ENCODE peak calls at places on chromosome 14, in seven cellular contexts. One of them, this sample, is unnamed.

GRCh38 chr14:91892918-91893527 is 25.7 kb upstream of the TC2N start:
- DNase-seq in kidney epithelial cell: no peak
- DNase-seq in upper lobe of left lung: no peak
- DNase-seq in Peyer's patch: no peak
- DNase-seq in fibroblast of mammary gland: no peak
- DNase-seq in A673: peak
- DNase-seq in lung: no peak
- DNase-seq in this sample: no peak

GRCh38 chr14:68705741-68706283 is 87.1 kb downstream of the ZFP36L1 start:
- DNase-seq in kidney epithelial cell: no peak
- DNase-seq in upper lobe of left lung: peak
- DNase-seq in Peyer's patch: peak
- DNase-seq in fibroblast of mammary gland: no peak
- DNase-seq in A673: no peak
- DNase-seq in lung: no peak
- DNase-seq in this sample: peak

GRCh38 chr14:54343276-54344121 is 53.3 kb upstream of the CDKN3 start:
- DNase-seq in kidney epithelial cell: no peak
- DNase-seq in upper lobe of left lung: peak
- DNase-seq in Peyer's patch: no peak
- DNase-seq in fibroblast of mammary gland: peak
- DNase-seq in A673: peak
- DNase-seq in lung: no peak
- DNase-seq in this sample: no peak

GRCh38 chr14:32607399-32607798 is 278.3 kb downstream of the AKAP6 start:
- DNase-seq in kidney epithelial cell: no peak
- DNase-seq in upper lobe of left lung: no peak
- DNase-seq in Peyer's patch: no peak
- DNase-seq in fibroblast of mammary gland: peak
- DNase-seq in A673: no peak
- DNase-seq in lung: no peak
- DNase-seq in this sample: no peak

GRCh38 chr14:51650721-51651387 is 856 bp upstream of the FRMD6 start:
- DNase-seq in kidney epithelial cell: no peak
- DNase-seq in upper lobe of left lung: no peak
- DNase-seq in Peyer's patch: no peak
- DNase-seq in fibroblast of mammary gland: peak
- DNase-seq in A673: no peak
- DNase-seq in lung: no peak
- DNase-seq in this sample: no peak

GRCh38 chr14:79424462-79424861 is 786.8 kb downstream of the DIO2 start:
- DNase-seq in kidney epithelial cell: no peak
- DNase-seq in upper lobe of left lung: no peak
- DNase-seq in Peyer's patch: no peak
- DNase-seq in fibroblast of mammary gland: peak
- DNase-seq in A673: no peak
- DNase-seq in lung: no peak
- DNase-seq in this sample: no peak

GRCh38 chr14:51784466-51784865 is 75.9 kb upstream of the GNG2 start:
- DNase-seq in kidney epithelial cell: no peak
- DNase-seq in upper lobe of left lung: no peak
- DNase-seq in Peyer's patch: no peak
- DNase-seq in fibroblast of mammary gland: no peak
- DNase-seq in A673: no peak
- DNase-seq in lung: no peak
- DNase-seq in this sample: no peak

GRCh38 chr14:101474563-101475467 is 86.5 kb upstream of the DIO3 start:
- DNase-seq in kidney epithelial cell: no peak
- DNase-seq in upper lobe of left lung: no peak
- DNase-seq in Peyer's patch: peak
- DNase-seq in fibroblast of mammary gland: no peak
- DNase-seq in A673: no peak
- DNase-seq in lung: no peak
- DNase-seq in this sample: peak

GRCh38 chr14:32259368-32260013 is 56.4 kb upstream of the RNU6-8 start:
- DNase-seq in kidney epithelial cell: peak
- DNase-seq in upper lobe of left lung: no peak
- DNase-seq in Peyer's patch: no peak
- DNase-seq in fibroblast of mammary gland: peak
- DNase-seq in A673: peak
- DNase-seq in lung: no peak
- DNase-seq in this sample: no peak

GRCh38 chr14:76780058-76780345 is 18.7 kb downstream of the VASH1 start:
- DNase-seq in kidney epithelial cell: no peak
- DNase-seq in upper lobe of left lung: no peak
- DNase-seq in Peyer's patch: no peak
- DNase-seq in fibroblast of mammary gland: no peak
- DNase-seq in A673: no peak
- DNase-seq in lung: no peak
- DNase-seq in this sample: no peak

GRCh38 chr14:96423446-96424103 is 31.6 kb downstream of the AK7 start:
- DNase-seq in kidney epithelial cell: no peak
- DNase-seq in upper lobe of left lung: no peak
- DNase-seq in Peyer's patch: no peak
- DNase-seq in fibroblast of mammary gland: no peak
- DNase-seq in A673: no peak
- DNase-seq in lung: no peak
- DNase-seq in this sample: no peak
- H3K4me3 ChIP-seq in kidney epithelial cell: peak
- H3K4me3 ChIP-seq in upper lobe of left lung: peak
- H3K4me3 ChIP-seq in Peyer's patch: peak
- H3K4me3 ChIP-seq in fibroblast of mammary gland: peak
- H3K4me3 ChIP-seq in A673: peak
- H3K4me3 ChIP-seq in lung: no peak
- H3K4me3 ChIP-seq in this sample: peak

GRCh38 chr14:60488175-60488574 is 2.3 kb upstream of the C14orf39 start:
- DNase-seq in kidney epithelial cell: no peak
- DNase-seq in upper lobe of left lung: no peak
- DNase-seq in Peyer's patch: no peak
- DNase-seq in fibroblast of mammary gland: no peak
- DNase-seq in A673: peak
- DNase-seq in lung: no peak
- DNase-seq in this sample: no peak
- TF ChIP-seq CTCF in kidney epithelial cell: no peak
- TF ChIP-seq CTCF in upper lobe of left lung: no peak
- TF ChIP-seq CTCF in Peyer's patch: no peak
- TF ChIP-seq CTCF in fibroblast of mammary gland: peak
- TF ChIP-seq CTCF in A673: peak
- TF ChIP-seq CTCF in lung: no peak
- TF ChIP-seq CTCF in this sample: peak

GRCh38 chr14:103388664-103389063 is 3.4 kb downstream of the MARK3 start:
- DNase-seq in kidney epithelial cell: no peak
- DNase-seq in upper lobe of left lung: no peak
- DNase-seq in Peyer's patch: no peak
- DNase-seq in fibroblast of mammary gland: no peak
- DNase-seq in A673: no peak
- DNase-seq in lung: no peak
- DNase-seq in this sample: no peak
- H3K4me3 ChIP-seq in kidney epithelial cell: no peak
- H3K4me3 ChIP-seq in upper lobe of left lung: no peak
- H3K4me3 ChIP-seq in Peyer's patch: no peak
- H3K4me3 ChIP-seq in fibroblast of mammary gland: no peak
- H3K4me3 ChIP-seq in A673: no peak
- H3K4me3 ChIP-seq in lung: no peak
- H3K4me3 ChIP-seq in this sample: no peak

DNA sequence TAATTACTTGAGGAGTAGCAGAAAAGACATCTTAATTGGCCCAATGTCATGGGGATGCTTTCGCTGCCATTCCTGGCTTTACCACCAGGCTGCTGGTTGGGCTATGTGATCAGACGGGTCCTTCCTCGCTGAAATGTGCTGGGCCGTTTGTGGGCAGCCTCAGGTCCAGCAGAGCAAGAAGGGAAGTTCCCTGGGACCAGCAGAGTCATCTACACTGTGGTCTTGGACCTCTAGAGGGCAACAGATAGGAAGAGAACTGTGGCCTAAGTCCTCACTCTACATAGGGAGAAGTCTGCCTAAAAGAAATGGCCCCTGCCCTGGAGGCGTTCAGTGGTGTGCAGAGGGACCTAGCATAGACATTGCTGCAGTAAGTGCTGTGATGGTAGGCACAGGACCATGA is 10.9 kb downstream of the EVL start:
- DNase-seq in kidney epithelial cell: no peak
- DNase-seq in upper lobe of left lung: peak
- DNase-seq in Peyer's patch: no peak
- DNase-seq in fibroblast of mammary gland: peak
- DNase-seq in A673: peak
- DNase-seq in lung: no peak
- DNase-seq in this sample: no peak
- TF ChIP-seq CTCF in kidney epithelial cell: peak
- TF ChIP-seq CTCF in upper lobe of left lung: peak
- TF ChIP-seq CTCF in Peyer's patch: no peak
- TF ChIP-seq CTCF in fibroblast of mammary gland: peak
- TF ChIP-seq CTCF in A673: peak
- TF ChIP-seq CTCF in lung: no peak
- TF ChIP-seq CTCF in this sample: peak

GRCh38 chr14:105878554-105878953 is 352.2 kb downstream of the TMEM121 start:
- DNase-seq in kidney epithelial cell: no peak
- DNase-seq in upper lobe of left lung: no peak
- DNase-seq in Peyer's patch: no peak
- DNase-seq in fibroblast of mammary gland: no peak
- DNase-seq in A673: no peak
- DNase-seq in lung: no peak
- DNase-seq in this sample: no peak

GRCh38 chr14:105879503-105879866 is 353.1 kb downstream of the TMEM121 start:
- DNase-seq in kidney epithelial cell: no peak
- DNase-seq in upper lobe of left lung: peak
- DNase-seq in Peyer's patch: no peak
- DNase-seq in fibroblast of mammary gland: no peak
- DNase-seq in A673: no peak
- DNase-seq in lung: no peak
- DNase-seq in this sample: peak

GRCh38 chr14:105880616-105881015 is 354.2 kb downstream of the TMEM121 start:
- DNase-seq in kidney epithelial cell: no peak
- DNase-seq in upper lobe of left lung: peak
- DNase-seq in Peyer's patch: peak
- DNase-seq in fibroblast of mammary gland: no peak
- DNase-seq in A673: no peak
- DNase-seq in lung: no peak
- DNase-seq in this sample: peak

GRCh38 chr14:105881021-105881930 is 354.9 kb downstream of the TMEM121 start:
- DNase-seq in kidney epithelial cell: no peak
- DNase-seq in upper lobe of left lung: peak
- DNase-seq in Peyer's patch: peak
- DNase-seq in fibroblast of mammary gland: no peak
- DNase-seq in A673: no peak
- DNase-seq in lung: no peak
- DNase-seq in this sample: peak

DNA sequence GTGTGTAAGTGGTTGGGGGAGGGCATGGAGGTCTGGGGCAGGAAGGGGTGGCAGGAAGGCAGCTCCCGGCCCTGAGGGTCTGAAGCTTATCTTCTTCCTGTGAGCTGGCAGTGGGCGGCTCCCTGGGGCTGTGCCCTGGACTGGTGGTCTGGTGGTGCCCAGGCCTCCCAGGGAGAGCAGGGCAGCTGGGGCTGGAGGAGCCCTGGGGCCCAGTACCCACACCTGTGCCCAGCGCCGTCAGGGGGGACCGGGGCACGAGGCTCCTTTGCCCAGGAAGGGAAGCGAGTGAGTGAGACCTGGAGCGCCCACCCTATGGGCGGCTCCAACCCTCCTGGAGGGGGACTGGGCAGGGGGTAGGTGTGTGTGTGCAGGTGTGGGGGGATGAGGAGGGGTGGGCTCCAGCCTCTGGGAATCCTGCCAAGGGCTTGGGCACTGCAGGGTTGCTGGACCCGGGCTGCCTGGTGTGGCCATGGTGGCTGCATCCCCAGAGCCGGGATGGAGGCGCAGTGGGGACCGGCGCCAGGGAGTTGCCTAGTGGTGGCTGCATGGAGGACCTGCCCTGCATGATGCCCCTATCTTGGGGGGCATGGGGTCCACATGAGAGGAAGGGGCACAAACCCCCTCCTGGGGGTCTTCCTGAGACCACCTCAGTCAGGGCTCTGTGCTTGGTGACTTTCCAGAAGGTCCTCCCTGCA is 353.6 kb downstream of the TMEM121 start:
- DNase-seq in kidney epithelial cell: no peak
- DNase-seq in upper lobe of left lung: peak
- DNase-seq in Peyer's patch: peak
- DNase-seq in fibroblast of mammary gland: no peak
- DNase-seq in A673: no peak
- DNase-seq in lung: no peak
- DNase-seq in this sample: peak
- H3K4me3 ChIP-seq in kidney epithelial cell: no peak
- H3K4me3 ChIP-seq in upper lobe of left lung: no peak
- H3K4me3 ChIP-seq in Peyer's patch: no peak
- H3K4me3 ChIP-seq in fibroblast of mammary gland: no peak
- H3K4me3 ChIP-seq in A673: no peak
- H3K4me3 ChIP-seq in lung: no peak
- H3K4me3 ChIP-seq in this sample: no peak

DNA sequence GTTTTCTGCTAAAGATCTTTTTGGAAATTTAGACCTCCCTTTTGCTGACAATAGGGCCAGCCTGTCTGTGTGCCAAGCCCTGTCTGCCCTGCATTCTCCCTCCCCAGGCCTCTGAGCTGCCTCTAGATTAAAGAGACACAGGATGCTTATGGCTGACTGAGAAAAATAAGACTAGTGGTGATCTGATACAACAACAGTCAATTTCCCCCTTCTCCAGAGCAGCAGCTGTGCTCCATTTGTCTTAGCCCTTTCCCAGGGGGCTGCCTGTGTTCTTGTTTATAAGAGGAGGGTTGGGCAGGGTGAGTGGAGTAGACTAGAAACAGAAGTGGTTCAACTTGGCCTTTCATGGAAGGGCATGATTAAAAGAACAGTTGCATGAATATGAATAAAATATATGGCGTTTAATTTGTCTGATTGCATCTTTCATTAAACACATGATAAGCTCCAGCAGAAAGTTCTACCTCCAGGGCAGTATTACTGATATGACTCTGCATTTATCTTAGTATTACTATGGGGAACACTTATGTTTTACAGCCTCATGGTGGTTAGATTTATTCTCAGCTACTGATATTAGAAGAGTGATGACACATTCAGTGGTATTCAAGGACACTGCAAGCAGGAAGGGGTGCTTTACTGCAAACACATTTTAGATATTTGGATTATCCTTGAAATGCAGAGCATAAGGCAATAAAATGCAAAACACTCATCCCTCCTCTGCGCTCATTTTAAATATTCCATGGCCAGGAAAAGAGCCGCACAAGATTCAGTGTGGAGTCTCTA is 150.1 kb upstream of the CLEC14A start:
- DNase-seq in kidney epithelial cell: no peak
- DNase-seq in upper lobe of left lung: no peak
- DNase-seq in Peyer's patch: no peak
- DNase-seq in fibroblast of mammary gland: peak
- DNase-seq in A673: peak
- DNase-seq in lung: no peak
- DNase-seq in this sample: no peak
- TF ChIP-seq CTCF in kidney epithelial cell: no peak
- TF ChIP-seq CTCF in upper lobe of left lung: no peak
- TF ChIP-seq CTCF in Peyer's patch: no peak
- TF ChIP-seq CTCF in fibroblast of mammary gland: peak
- TF ChIP-seq CTCF in A673: peak
- TF ChIP-seq CTCF in lung: no peak
- TF ChIP-seq CTCF in this sample: no peak

This sample was measured in right lobe of liver.